ENCODE peak calls at places on chromosomes 16 and 17, in six cellular contexts. K is cardiac fibroblast, J is fibroblast of pulmonary artery, D is ovary, O is heart right ventricle, M is prostate gland. R is an unnamed sample.

GRCh38 chr17:22131740-22132139 is 439.4 kb downstream of the KCNJ18 start:
- DNase-seq in K (no peak), J (no peak), D (no peak), O (no peak), M (no peak), R (no peak)

GRCh38 chr16:5615868-5616642 is 518.5 kb upstream of the EEF2KMT start:
- DNase-seq in K (peak; percentile 5), J (peak; percentile 2), D (no peak), O (peak; percentile 9), M (no peak), R (no peak)

GRCh38 chr16:22098538-22099255 is 6.4 kb downstream of the VWA3A start:
- DNase-seq in K (peak; percentile 68), J (peak; percentile 64), D (no peak), O (peak; percentile 12), M (no peak), R (peak; percentile 17)

GRCh38 chr16:47715442-47716054 is 254.4 kb downstream of the PHKB start:
- DNase-seq in K (no peak), J (no peak), D (no peak), O (no peak), M (no peak), R (no peak)

GRCh38 chr16:28011223-28011622 is 52.3 kb downstream of the GSG1L start:
- DNase-seq in K (no peak), J (no peak), D (no peak), O (no peak), M (no peak), R (no peak)

GRCh38 chr17:17994271-17994670 is 21.6 kb downstream of the DRC3 start:
- DNase-seq in K (no peak), J (peak; percentile 33), D (no peak), O (peak; percentile 17), M (no peak), R (no peak)

GRCh38 chr16:11349599-11350276 is 4.5 kb downstream of the RMI2 start:
- DNase-seq in K (peak; percentile 82), J (peak; percentile 79), D (peak; percentile 46), O (peak; percentile 54), M (peak; percentile 81), R (no peak)

GRCh38 chr16:57622361-57623250 is 5.8 kb upstream of the ADGRG1 start:
- DNase-seq in K (no peak), J (no peak), D (no peak), O (no peak), M (no peak), R (no peak)

GRCh38 chr16:87149051-87149450 is 168.1 kb downstream of the C16orf95 start:
- DNase-seq in K (peak; percentile 82), J (no peak), D (no peak), O (no peak), M (no peak), R (no peak)

GRCh38 chr16:83915081-83915480 is 16.2 kb downstream of the MLYCD start:
- DNase-seq in K (no peak), J (no peak), D (no peak), O (no peak), M (no peak), R (no peak)

GRCh38 chr17:4899341-4900230 is at the start of gene C17orf107:
- DNase-seq in K (peak; percentile 79), J (peak; percentile 87), D (peak; percentile 93), O (peak; percentile 83), M (peak; percentile 88), R (no peak)

GRCh38 chr17:46039592-46040186 is 40.6 kb downstream of the STH start:
- DNase-seq in K (no peak), J (no peak), D (no peak), O (peak; percentile 44), M (peak; percentile 55), R (no peak)

GRCh38 chr17:43211123-43211479 is 574 bp upstream of the TMEM106A start:
- DNase-seq in K (no peak), J (no peak), D (no peak), O (no peak), M (no peak), R (no peak)

GRCh38 chr16:17205279-17206139 is 265.3 kb downstream of the XYLT1 start:
- DNase-seq in K (no peak), J (no peak), D (no peak), O (no peak), M (peak; percentile 76), R (peak; percentile 64)

GRCh38 chr17:8623591-8623990 is 6.9 kb downstream of the MYH10 start:
- DNase-seq in K (no peak), J (peak; percentile 40), D (no peak), O (no peak), M (no peak), R (peak; percentile 25)

GRCh38 chr17:30113213-30113612 is 3.4 kb upstream of the NSRP1 start:
- DNase-seq in K (peak; percentile 33), J (peak; percentile 24), D (no peak), O (no peak), M (peak; percentile 19), R (no peak)

GRCh38 chr17:3827124-3827773 is 18.8 kb downstream of the NCBP3 start:
- DNase-seq in K (peak; percentile 85), J (peak; percentile 84), D (peak; percentile 78), O (peak; percentile 25), M (peak; percentile 55), R (peak; percentile 41)

GRCh38 chr16:21126518-21126917 is 24.1 kb downstream of the DNAH3 start:
- DNase-seq in K (no peak), J (no peak), D (no peak), O (no peak), M (no peak), R (no peak)

DNA sequence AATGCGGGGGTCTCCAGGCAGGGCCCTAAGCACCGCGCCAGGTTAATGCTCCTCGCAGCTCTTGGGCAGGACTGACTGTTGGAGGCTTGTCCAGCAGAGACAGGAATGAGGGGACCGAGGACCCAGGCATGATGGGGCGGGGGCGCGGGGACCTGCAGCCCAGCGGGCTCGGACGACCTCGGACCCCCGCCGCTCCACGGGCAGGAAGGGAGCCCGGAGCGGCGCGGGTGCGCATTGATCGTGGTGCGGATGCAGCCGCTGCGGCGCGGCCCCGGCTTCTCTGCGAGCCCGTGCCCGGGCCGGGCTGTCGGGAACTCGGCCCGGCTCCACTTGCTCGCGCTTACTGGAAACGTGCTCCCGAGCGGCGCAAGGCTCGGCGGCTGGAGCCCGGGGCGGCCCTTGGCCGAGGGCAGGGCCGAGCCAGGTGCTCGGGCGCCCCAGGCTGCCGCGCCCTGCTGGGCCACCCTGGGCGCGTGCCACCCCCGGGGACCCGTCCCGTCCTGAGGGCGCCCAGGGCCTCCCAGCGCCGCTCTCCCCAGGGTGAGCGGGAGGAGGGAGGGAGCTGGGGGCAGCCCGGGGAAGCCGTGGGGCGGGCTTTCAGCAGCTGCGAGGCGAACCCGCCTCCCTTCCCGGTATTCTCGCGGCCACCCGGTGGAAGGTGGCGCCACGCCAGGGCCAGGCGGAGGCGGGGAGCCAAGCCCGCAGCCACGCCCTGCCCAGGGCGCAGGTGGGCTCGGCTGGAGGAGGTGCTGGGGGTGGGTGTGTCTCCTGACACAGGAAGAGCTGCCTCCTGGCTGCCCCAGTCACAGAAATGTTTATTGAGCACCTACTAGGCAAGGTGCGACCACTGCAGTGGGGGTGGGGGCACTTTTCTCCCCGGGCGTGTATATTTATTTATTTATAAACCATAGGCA is 45.9 kb downstream of the SOCS3 start:
- DNase-seq in K (peak; percentile 66), J (peak; percentile 71), D (peak; percentile 82), O (peak; percentile 72), M (peak; percentile 65), R (no peak)
- TF ChIP-seq CTCF in K (no peak), J (no peak), D (no peak), O (no peak), M (no peak), R (no peak)

DNA sequence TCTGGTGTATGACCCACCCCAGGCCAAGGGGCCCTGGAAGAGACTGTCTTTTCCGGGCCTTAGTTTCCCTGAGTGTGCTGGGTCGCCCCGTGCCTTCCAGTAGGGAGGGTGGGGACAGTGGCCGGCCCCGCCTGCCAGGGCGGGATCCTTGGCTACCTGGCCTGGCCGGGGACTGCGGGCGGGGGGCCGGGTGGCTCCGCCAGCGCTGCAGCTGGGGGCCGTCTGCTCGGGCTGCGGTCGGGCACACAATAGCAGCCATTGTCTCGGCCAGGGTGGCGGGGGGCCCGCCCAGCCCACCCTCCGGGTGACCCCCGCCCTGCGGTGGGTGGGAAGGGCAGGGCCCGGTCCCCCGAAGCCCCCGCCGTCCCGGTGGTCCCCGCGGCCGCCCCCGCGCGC is 11.5 kb downstream of the GLIS2 start:
- DNase-seq in K (no peak), J (no peak), D (no peak), O (no peak), M (no peak), R (no peak)
- H3K4me3 ChIP-seq in K (peak overlapping the region; percentile 41), J (peak overlapping the region; percentile 45), D (peak overlapping the region; percentile 50), O (no peak overlapping the region), M (peak overlapping the region; percentile 27), R (no peak overlapping the region)

GRCh38 chr17:65588194-65588808 is 26.9 kb upstream of the AXIN2 start:
- DNase-seq in K (no peak), J (no peak), D (no peak), O (no peak), M (peak; percentile 44), R (no peak)
- TF ChIP-seq CTCF in K (no peak), J (no peak), D (no peak), O (no peak), M (no peak), R (no peak)

GRCh38 chr16:89577055-89577759 is 1.6 kb downstream of the CPNE7 start:
- DNase-seq in K (no peak), J (no peak), D (no peak), O (no peak), M (no peak), R (no peak)

GRCh38 chr16:89573826-89574680 is 1.5 kb upstream of the CPNE7 start:
- DNase-seq in K (no peak), J (no peak), D (no peak), O (no peak), M (no peak), R (no peak)

GRCh38 chr16:89574681-89575246 is 794 bp upstream of the CPNE7 start:
- DNase-seq in K (peak; percentile 71), J (peak; percentile 73), D (no peak), O (no peak), M (no peak), R (no peak)

GRCh38 chr16:89576173-89577054 is 856 bp downstream of the CPNE7 start:
- DNase-seq in K (no peak), J (no peak), D (no peak), O (no peak), M (no peak), R (no peak)

DNA sequence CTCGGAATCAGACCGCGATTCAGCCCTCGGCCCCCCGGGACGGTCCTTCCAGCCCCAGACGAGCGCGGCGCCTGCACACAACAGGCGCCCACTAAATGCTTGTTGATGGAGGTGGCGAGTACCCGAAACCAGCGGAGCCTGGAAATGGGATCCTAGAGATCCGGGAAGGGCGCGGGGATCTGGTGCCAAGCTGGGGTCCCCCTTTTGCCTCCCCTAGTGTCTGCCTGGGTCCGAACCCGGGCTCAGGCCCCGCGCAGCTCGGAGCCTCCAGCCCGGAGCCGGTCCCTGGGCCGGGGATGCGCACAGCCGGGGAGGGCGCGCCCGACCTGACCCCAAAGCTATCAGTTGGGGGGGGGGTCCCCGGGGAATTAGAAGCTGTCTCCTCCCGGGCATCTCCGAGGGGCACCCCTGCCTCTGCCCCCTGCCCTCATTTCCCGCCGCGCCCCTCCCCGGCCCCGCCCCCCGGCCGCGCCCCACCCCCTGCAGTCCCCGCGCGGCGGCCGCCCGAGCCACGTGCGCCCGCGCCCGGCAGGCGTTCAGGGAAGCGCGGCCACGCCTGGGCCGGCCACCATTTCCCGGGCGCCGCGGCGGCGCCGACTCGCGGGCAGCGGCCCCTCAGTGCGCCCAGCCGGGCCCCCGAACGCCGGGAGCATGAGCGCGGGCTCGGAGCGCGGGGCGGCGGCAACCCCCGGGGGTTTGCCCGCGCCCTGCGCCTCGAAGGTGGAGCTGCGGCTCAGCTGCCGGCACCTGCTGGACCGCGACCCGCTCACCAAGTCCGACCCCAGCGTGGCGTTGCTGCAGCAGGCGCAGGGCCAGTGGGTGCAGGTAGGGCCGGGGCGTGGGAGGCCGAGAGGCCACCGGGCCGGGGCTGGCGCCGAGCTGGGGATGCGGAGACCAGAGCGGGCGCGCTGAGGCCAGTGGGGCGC is at the start of gene CPNE7:
- DNase-seq in K (no peak), J (no peak), D (no peak), O (no peak), M (no peak), R (no peak)
- H3K4me3 ChIP-seq in K (peak within 1 kb of the TSS; percentile 58), J (peak within 1 kb of the TSS; percentile 37), D (no peak within 1 kb of the TSS), O (no peak within 1 kb of the TSS), M (peak within 1 kb of the TSS; percentile 4), R (peak within 1 kb of the TSS; percentile 44)

GRCh38 chr17:16286947-16287562 is 66.2 kb downstream of the CENPV start:
- DNase-seq in K (peak; percentile 70), J (peak; percentile 49), D (peak; percentile 28), O (peak; percentile 10), M (no peak), R (no peak)
- TF ChIP-seq CTCF in K (peak; percentile 37), J (peak; percentile 31), D (no peak), O (no peak), M (no peak), R (peak; percentile 23)

R was measured in AG09309.